ENCODE peak calls at places on chromosomes 16 and 17, in four cellular contexts. T is GM12878, Y is tibial nerve, A is ovary. G is an unnamed sample.

GRCh38 chr17:66386789-66387351 is 84.5 kb downstream of the PRKCA start:
- DNase-seq in T (no peak), Y (no peak), A (no peak), G (no peak)

GRCh38 chr17:51890710-51891109 is 267.8 kb downstream of the CA10 start:
- DNase-seq in T (no peak), Y (no peak), A (no peak), G (no peak)

GRCh38 chr17:66834919-66835454 is at the start of gene CACNG5:
- DNase-seq in T (no peak), Y (no peak), A (no peak), G (no peak)

GRCh38 chr17:64441772-64442549 is 7.0 kb upstream of the MILR1 start:
- DNase-seq in T (no peak), Y (no peak), A (no peak), G (no peak)

GRCh38 chr16:71945616-71946015 is 50.3 kb downstream of the IST1 start:
- DNase-seq in T (no peak), Y (no peak), A (no peak), G (no peak)

GRCh38 chr17:20998571-20999043 is 44.2 kb downstream of the USP22 start:
- DNase-seq in T (no peak), Y (no peak), A (no peak), G (no peak)

GRCh38 chr17:28951428-28951990 is at the start of gene PHF12:
- DNase-seq in T (peak; percentile 99), Y (peak; percentile 98), A (peak; percentile 99), G (peak; percentile 100)

GRCh38 chr17:13646411-13646810 is 44.7 kb upstream of the HS3ST3A1 start:
- DNase-seq in T (no peak), Y (no peak), A (no peak), G (no peak)

GRCh38 chr16:241866-242265 is 7.2 kb downstream of the FAM234A start:
- DNase-seq in T (no peak), Y (no peak), A (no peak), G (no peak)

GRCh38 chr16:28984619-28985135 is at the start of gene LAT:
- DNase-seq in T (no peak), Y (no peak), A (no peak), G (peak; percentile 87)

GRCh38 chr16:78768723-78769122 is 669.3 kb downstream of the WWOX start:
- DNase-seq in T (no peak), Y (no peak), A (no peak), G (no peak)

DNA sequence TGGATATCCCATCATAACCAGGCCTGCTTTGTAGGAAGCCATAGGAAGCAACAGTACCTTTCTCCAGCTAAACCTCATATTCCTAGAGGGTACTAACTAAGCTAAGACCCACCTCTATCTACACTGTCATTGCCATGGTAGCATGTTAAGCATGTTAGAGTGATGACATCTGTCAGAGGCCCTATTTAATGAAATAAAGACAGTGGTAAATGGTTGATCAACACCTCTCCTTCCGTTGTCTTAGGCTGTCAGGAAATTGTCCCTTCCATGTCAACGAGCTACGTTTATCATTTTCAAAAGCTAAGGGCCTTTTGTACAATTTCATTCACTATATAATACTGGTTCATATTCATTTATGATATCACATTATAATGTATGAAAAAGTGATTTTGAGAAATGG is 251.1 kb upstream of the PSMD7 start:
- DNase-seq in T (no peak), Y (no peak), A (no peak), G (no peak)
- TF ChIP-seq EP300 in T (no peak), Y (no peak), A (no peak), G (no peak)

GRCh38 chr17:82301916-82302497 is 15.4 kb downstream of the CD7 start:
- DNase-seq in T (peak; percentile 64), Y (no peak), A (no peak), G (no peak)
- H3K27me3 ChIP-seq in T (no peaks in the 10 kb centered on the region), Y (no peaks in the 10 kb centered on the region), A (no peaks in the 10 kb centered on the region), G (no peaks in the 10 kb centered on the region)

GRCh38 chr17:58331815-58332719 is 3.5 kb upstream of the TSPOAP1 start:
- DNase-seq in T (peak; percentile 92), Y (peak; percentile 43), A (peak; percentile 43), G (peak; percentile 95)
- TF ChIP-seq EP300 in T (no peak), Y (peak; percentile 25), A (no peak), G (no peak)

DNA sequence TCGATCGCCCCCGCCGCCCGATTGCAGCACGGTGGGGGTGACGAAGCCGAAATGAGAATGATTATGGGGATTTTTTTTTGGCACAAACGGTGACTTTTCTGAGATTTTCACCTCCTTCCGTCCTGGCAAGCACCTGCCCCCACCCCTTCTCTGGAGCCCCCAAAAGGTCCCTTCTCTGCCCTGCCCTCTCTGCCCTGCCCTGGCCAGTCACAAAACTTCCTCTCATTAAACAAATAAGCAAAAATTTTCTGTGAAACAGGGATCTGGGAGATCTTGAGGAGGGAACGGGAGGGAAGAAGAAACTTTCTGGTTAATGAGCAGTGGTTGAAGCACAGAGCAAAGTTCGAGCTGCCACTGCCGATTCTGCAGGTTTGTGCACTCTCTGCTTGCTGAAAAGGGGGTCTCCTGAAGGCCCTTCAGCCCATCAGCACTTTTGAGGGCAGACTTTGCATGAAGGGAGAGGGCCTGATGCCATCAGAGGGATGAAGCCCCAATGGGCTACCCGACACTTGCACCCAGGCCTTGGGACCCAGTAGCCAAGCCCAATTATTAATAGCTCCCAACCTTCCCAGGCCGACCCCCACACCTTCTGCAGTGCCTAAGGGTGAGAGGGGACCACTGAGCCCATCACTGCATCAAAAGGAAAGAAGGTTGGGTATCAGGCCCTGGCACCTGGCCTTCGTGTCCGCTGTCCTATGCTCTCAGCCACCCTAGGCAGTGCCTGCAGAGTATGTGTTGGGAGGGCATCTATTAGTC is 1.0 kb upstream of the HOXB8 start:
- DNase-seq in T (no peak), Y (no peak), A (no peak), G (no peak)
- H3K27me3 ChIP-seq in T (peaks cover 43% of the 10 kb centered on the region), Y (peaks cover 5% of the 10 kb centered on the region), A (peaks cover under 1% of the 10 kb centered on the region), G (peaks cover 84% of the 10 kb centered on the region)

GRCh38 chr17:68383120-68383442 is 74.2 kb downstream of the WIPI1 start:
- DNase-seq in T (no peak), Y (no peak), A (no peak), G (no peak)

GRCh38 chr17:68382582-68383085 is 74.7 kb downstream of the WIPI1 start:
- DNase-seq in T (no peak), Y (no peak), A (no peak), G (no peak)

GRCh38 chr17:68384941-68385340 is 72.4 kb downstream of the WIPI1 start:
- DNase-seq in T (no peak), Y (no peak), A (no peak), G (no peak)

GRCh38 chr17:68385490-68386215 is 71.6 kb downstream of the WIPI1 start:
- DNase-seq in T (no peak), Y (no peak), A (no peak), G (no peak)

DNA sequence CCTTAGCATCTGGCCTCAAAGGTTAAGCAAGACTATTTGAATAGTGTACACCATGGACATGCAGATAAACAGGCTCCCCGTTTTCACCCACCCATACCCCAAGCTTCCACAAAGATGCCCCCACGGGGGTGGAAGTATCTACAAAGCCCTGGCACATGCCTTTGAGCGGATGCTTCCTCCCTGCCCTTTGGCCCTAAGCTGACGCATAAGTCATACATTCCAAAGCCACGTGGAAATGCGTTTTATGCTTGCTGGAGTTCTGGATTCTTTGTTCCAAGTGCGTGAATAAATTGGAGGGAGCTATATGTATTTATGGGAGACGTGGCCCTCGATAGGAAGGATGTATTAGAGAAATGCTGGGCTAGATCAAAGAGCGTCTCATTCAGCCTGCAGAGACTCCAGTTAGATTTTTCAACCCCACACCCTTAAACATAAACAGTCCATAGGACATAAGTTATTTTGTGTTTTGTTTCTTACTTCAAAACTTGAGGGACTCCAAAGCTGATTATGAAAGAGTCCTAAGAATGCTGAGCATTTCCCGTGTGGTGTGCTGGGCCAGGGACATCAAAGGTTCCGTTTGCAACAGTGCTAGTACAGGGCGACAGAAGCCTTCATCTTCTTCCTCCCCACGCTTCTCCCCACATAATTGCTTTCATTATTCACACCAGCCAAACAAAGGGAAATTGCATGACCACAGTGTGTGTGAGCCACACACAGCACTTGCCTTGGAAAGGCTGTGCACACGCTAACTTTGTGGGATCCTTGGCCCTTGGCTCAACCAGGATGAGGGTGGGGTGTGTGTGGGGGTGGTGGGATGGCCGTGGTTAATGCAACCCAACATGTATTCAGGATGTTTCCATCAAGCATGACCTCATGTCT is 73.6 kb downstream of the WIPI1 start:
- DNase-seq in T (no peak), Y (no peak), A (no peak), G (no peak)
- TF ChIP-seq EP300 in T (no peak), Y (no peak), A (no peak), G (no peak)

GRCh38 chr16:69036399-69037091 is 68.9 kb upstream of the HAS3 start:
- DNase-seq in T (no peak), Y (no peak), A (no peak), G (no peak)
- H3K27me3 ChIP-seq in T (no peaks in the 10 kb centered on the region), Y (no peaks in the 10 kb centered on the region), A (no peaks in the 10 kb centered on the region), G (no peaks in the 10 kb centered on the region)

DNA sequence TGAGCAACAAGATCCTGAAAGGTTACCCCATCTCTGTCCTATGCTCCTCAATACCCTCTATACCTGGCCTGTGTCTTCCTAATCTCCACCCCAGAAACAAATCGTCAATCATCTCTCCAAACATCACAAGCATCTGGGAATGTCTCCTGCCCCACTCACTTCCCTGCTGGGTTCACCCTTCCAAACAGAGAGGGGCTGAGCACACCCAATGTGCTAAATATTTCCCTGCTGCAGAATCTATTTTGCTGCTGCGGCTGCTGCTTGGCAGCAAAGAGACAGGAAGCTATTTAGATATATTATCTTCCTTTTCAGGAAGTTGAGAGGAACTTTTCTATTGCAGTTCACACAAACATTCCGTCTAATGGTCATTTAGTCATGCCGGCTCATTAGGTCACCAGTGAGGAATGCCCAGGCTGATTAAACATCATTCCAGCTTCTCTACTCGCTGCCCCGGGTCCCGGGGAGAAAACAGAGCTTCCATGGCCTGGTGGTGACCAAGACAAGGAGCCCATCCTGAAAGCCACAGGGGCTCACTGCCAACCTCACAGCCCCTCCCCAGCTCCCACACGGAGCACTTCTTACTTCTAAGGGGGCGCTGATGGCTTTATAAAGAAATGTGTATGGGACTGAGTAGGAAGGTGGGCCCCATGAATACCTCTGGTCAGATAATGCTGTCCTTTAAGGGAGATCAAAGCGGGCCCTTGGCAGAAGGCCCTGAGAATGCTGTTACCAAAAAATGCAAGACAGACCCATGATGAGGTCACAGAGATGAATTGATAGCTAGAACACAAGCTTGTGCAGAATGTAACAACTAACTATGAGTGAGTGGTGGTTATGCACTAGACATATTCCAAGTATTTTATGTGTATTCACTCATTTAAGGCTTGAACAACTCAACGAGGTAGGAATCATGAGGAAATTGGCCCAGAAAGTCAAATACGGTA is 218.3 kb downstream of the SOX9 start:
- DNase-seq in T (no peak), Y (no peak), A (no peak), G (no peak)
- TF ChIP-seq EP300 in T (no peak), Y (no peak), A (no peak), G (no peak)

GRCh38 chr16:20906225-20906870 is 5.8 kb downstream of the LYRM1 start:
- DNase-seq in T (no peak), Y (no peak), A (no peak), G (no peak)
- H3K27me3 ChIP-seq in T (no peaks in the 10 kb centered on the region), Y (no peaks in the 10 kb centered on the region), A (no peaks in the 10 kb centered on the region), G (no peaks in the 10 kb centered on the region)

G was measured in upper lobe of left lung.